ENCODE peak calls at places on chromosomes 7 and 10, in ten cellular contexts. One of them, this sample, is unnamed.

GRCh38 chr7:12647364-12648219 is 39.8 kb upstream of the ARL4A start:
- DNase-seq in stomach: peak; percentile 64
- DNase-seq in IMR-90: peak; percentile 68
- DNase-seq in GM12865: no peak
- DNase-seq in Panc1: peak; percentile 83
- DNase-seq in upper lobe of right lung: no peak
- DNase-seq in CD8-positive, alpha-beta memory T cell: no peak
- DNase-seq in astrocyte of the spinal cord: peak; percentile 62
- DNase-seq in CD4-positive, CD25-positive, alpha-beta regulatory T cell: no peak
- DNase-seq in BE2C: no peak
- DNase-seq in this sample: no peak

GRCh38 chr10:112634096-112634830 is 187.2 kb downstream of the VTI1A start:
- DNase-seq in Panc1: no peak
- DNase-seq in astrocyte of the spinal cord: no peak
- DNase-seq in BE2C: no peak
- DNase-seq in CD4-positive, CD25-positive, alpha-beta regulatory T cell: no peak
- DNase-seq in IMR-90: peak; percentile 21
- DNase-seq in CD8-positive, alpha-beta memory T cell: no peak
- DNase-seq in stomach: no peak
- DNase-seq in upper lobe of right lung: no peak
- DNase-seq in GM12865: no peak
- DNase-seq in this sample: no peak

GRCh38 chr7:51280156-51280555 is 36.5 kb downstream of the COBL start:
- DNase-seq in GM12865: no peak
- DNase-seq in astrocyte of the spinal cord: no peak
- DNase-seq in IMR-90: no peak
- DNase-seq in stomach: no peak
- DNase-seq in CD4-positive, CD25-positive, alpha-beta regulatory T cell: no peak
- DNase-seq in Panc1: no peak
- DNase-seq in BE2C: no peak
- DNase-seq in upper lobe of right lung: peak; percentile 16
- DNase-seq in CD8-positive, alpha-beta memory T cell: no peak
- DNase-seq in this sample: no peak

GRCh38 chr7:134547738-134548054 is 1.2 kb upstream of the AKR1B15 start:
- DNase-seq in BE2C: no peak
- DNase-seq in stomach: peak; percentile 78
- DNase-seq in Panc1: no peak
- DNase-seq in astrocyte of the spinal cord: peak; percentile 82
- DNase-seq in GM12865: peak; percentile 74
- DNase-seq in CD8-positive, alpha-beta memory T cell: no peak
- DNase-seq in CD4-positive, CD25-positive, alpha-beta regulatory T cell: no peak
- DNase-seq in IMR-90: peak; percentile 74
- DNase-seq in upper lobe of right lung: peak; percentile 76
- DNase-seq in this sample: no peak

GRCh38 chr7:135094472-135095237 is 53.2 kb upstream of the TMEM140 start:
- DNase-seq in astrocyte of the spinal cord: no peak
- DNase-seq in BE2C: no peak
- DNase-seq in stomach: no peak
- DNase-seq in CD8-positive, alpha-beta memory T cell: no peak
- DNase-seq in Panc1: no peak
- DNase-seq in IMR-90: no peak
- DNase-seq in GM12865: no peak
- DNase-seq in upper lobe of right lung: no peak
- DNase-seq in CD4-positive, CD25-positive, alpha-beta regulatory T cell: no peak
- DNase-seq in this sample: no peak

GRCh38 chr7:100612730-100613446 is 548 bp downstream of the MOSPD3 start:
- DNase-seq in GM12865: no peak
- DNase-seq in astrocyte of the spinal cord: peak; percentile 5
- DNase-seq in CD4-positive, CD25-positive, alpha-beta regulatory T cell: peak; percentile 46
- DNase-seq in Panc1: no peak
- DNase-seq in stomach: no peak
- DNase-seq in BE2C: no peak
- DNase-seq in IMR-90: no peak
- DNase-seq in CD8-positive, alpha-beta memory T cell: no peak
- DNase-seq in upper lobe of right lung: peak; percentile 69
- DNase-seq in this sample: no peak

GRCh38 chr7:67359900-67360299 is 363.3 kb downstream of the TYW1 start:
- DNase-seq in upper lobe of right lung: no peak
- DNase-seq in IMR-90: no peak
- DNase-seq in BE2C: no peak
- DNase-seq in GM12865: no peak
- DNase-seq in stomach: no peak
- DNase-seq in CD4-positive, CD25-positive, alpha-beta regulatory T cell: no peak
- DNase-seq in Panc1: no peak
- DNase-seq in CD8-positive, alpha-beta memory T cell: no peak
- DNase-seq in astrocyte of the spinal cord: no peak
- DNase-seq in this sample: no peak

GRCh38 chr10:106711313-106711906 is 453.1 kb downstream of the SORCS1 start:
- DNase-seq in BE2C: peak; percentile 76
- DNase-seq in upper lobe of right lung: peak; percentile 72
- DNase-seq in CD4-positive, CD25-positive, alpha-beta regulatory T cell: peak; percentile 27
- DNase-seq in IMR-90: no peak
- DNase-seq in Panc1: peak; percentile 17
- DNase-seq in astrocyte of the spinal cord: no peak
- DNase-seq in GM12865: peak; percentile 78
- DNase-seq in stomach: peak; percentile 36
- DNase-seq in CD8-positive, alpha-beta memory T cell: no peak
- DNase-seq in this sample: no peak

GRCh38 chr10:77925795-77926565 is 575 bp downstream of the DLG5 start:
- DNase-seq in Panc1: no peak
- DNase-seq in upper lobe of right lung: peak; percentile 86
- DNase-seq in stomach: peak; percentile 67
- DNase-seq in astrocyte of the spinal cord: peak; percentile 22
- DNase-seq in GM12865: peak; percentile 55
- DNase-seq in BE2C: peak; percentile 56
- DNase-seq in IMR-90: no peak
- DNase-seq in CD8-positive, alpha-beta memory T cell: peak; percentile 1
- DNase-seq in CD4-positive, CD25-positive, alpha-beta regulatory T cell: peak; percentile 8
- DNase-seq in this sample: no peak

GRCh38 chr7:99468336-99468918 is 2.5 kb upstream of the ATP5MF start:
- DNase-seq in stomach: no peak
- DNase-seq in GM12865: no peak
- DNase-seq in upper lobe of right lung: no peak
- DNase-seq in BE2C: no peak
- DNase-seq in astrocyte of the spinal cord: no peak
- DNase-seq in IMR-90: no peak
- DNase-seq in CD4-positive, CD25-positive, alpha-beta regulatory T cell: no peak
- DNase-seq in Panc1: no peak
- DNase-seq in CD8-positive, alpha-beta memory T cell: no peak
- DNase-seq in this sample: no peak

GRCh38 chr7:16881809-16882208 is at the start of gene AGR3:
- DNase-seq in GM12865: no peak
- DNase-seq in BE2C: no peak
- DNase-seq in IMR-90: no peak
- DNase-seq in CD8-positive, alpha-beta memory T cell: no peak
- DNase-seq in Panc1: no peak
- DNase-seq in CD4-positive, CD25-positive, alpha-beta regulatory T cell: no peak
- DNase-seq in upper lobe of right lung: no peak
- DNase-seq in stomach: peak; percentile 35
- DNase-seq in astrocyte of the spinal cord: no peak
- DNase-seq in this sample: no peak

DNA sequence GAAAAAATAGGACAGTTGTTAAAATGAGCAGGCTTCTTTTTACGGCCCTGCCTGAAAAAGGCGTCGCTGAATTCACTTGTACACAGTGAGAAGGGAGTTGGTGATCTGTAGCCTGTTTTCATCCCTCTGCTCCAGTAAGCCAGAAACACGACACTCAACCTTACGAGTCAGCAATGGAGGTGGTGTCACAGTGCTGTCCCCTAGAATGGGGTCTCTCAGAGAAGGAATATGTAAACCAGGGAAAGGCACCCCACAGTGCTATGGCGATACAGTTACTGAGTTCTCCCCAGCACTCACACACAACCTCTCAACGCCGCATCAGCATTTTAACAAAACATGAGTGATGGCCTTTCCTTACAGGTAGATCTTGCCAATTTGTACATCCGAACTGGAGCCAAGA is 196.4 kb downstream of the CDCA7L start:
- DNase-seq in astrocyte of the spinal cord: no peak
- DNase-seq in IMR-90: no peak
- DNase-seq in stomach: no peak
- DNase-seq in CD4-positive, CD25-positive, alpha-beta regulatory T cell: no peak
- DNase-seq in GM12865: no peak
- DNase-seq in CD8-positive, alpha-beta memory T cell: no peak
- DNase-seq in BE2C: no peak
- DNase-seq in Panc1: no peak
- DNase-seq in upper lobe of right lung: no peak
- DNase-seq in this sample: no peak
- H3K4me3 ChIP-seq in astrocyte of the spinal cord: no peak overlapping the region
- H3K4me3 ChIP-seq in IMR-90: no peak overlapping the region
- H3K4me3 ChIP-seq in stomach: no peak overlapping the region
- H3K4me3 ChIP-seq in CD4-positive, CD25-positive, alpha-beta regulatory T cell: no peak overlapping the region
- H3K4me3 ChIP-seq in GM12865: no peak overlapping the region
- H3K4me3 ChIP-seq in CD8-positive, alpha-beta memory T cell: no peak overlapping the region
- H3K4me3 ChIP-seq in BE2C: no peak overlapping the region
- H3K4me3 ChIP-seq in Panc1: no peak overlapping the region
- H3K4me3 ChIP-seq in upper lobe of right lung: no peak overlapping the region
- H3K4me3 ChIP-seq in this sample: no peak overlapping the region

DNA sequence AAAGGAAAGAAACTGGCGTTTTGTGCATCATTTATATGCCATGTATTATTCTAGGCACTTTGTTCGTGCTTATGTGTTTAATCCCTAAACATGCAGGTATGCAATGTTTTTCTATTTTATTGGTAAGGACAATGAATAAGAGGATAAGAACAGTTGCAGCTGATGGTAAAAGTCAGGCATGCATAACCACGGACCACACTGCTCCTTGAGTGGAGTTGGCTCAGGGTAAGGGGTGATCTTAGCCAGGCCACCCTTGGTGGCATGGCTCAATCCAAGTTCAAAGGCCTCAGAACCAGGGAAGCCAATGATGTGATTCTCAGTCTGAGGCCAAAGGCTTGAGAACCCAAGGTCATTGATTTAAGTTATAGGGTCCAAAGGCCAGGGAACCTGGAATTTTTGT is 1068.1 kb downstream of the NRG3 start:
- DNase-seq in GM12865: no peak
- DNase-seq in astrocyte of the spinal cord: no peak
- DNase-seq in IMR-90: no peak
- DNase-seq in BE2C: no peak
- DNase-seq in CD4-positive, CD25-positive, alpha-beta regulatory T cell: no peak
- DNase-seq in CD8-positive, alpha-beta memory T cell: no peak
- DNase-seq in upper lobe of right lung: no peak
- DNase-seq in stomach: no peak
- DNase-seq in Panc1: no peak
- DNase-seq in this sample: no peak
- H3K4me3 ChIP-seq in GM12865: no peak overlapping the region
- H3K4me3 ChIP-seq in astrocyte of the spinal cord: no peak overlapping the region
- H3K4me3 ChIP-seq in IMR-90: no peak overlapping the region
- H3K4me3 ChIP-seq in BE2C: no peak overlapping the region
- H3K4me3 ChIP-seq in CD4-positive, CD25-positive, alpha-beta regulatory T cell: no peak overlapping the region
- H3K4me3 ChIP-seq in CD8-positive, alpha-beta memory T cell: no peak overlapping the region
- H3K4me3 ChIP-seq in upper lobe of right lung: no peak overlapping the region
- H3K4me3 ChIP-seq in stomach: no peak overlapping the region
- H3K4me3 ChIP-seq in Panc1: no peak overlapping the region
- H3K4me3 ChIP-seq in this sample: no peak overlapping the region

DNA sequence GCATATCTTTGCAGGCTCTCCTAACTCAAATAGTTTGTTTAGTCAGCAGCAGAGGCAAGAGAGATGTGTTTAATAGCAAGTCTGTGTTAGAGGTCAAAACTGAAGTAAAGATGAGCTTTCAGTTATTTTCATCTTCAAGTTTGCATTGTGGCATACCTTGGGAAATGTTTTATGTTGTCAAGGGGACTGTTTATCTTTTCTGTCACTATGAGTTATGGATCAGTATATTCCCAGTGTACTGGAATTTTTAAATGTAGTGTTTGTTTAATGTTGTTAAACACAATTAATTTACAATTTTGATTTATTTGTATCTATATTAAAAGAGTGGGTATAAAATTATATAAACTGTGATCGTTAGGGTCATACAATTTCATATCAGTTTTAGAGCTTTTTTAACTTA is 169.7 kb upstream of the PPP1R3A start:
- DNase-seq in stomach: no peak
- DNase-seq in Panc1: no peak
- DNase-seq in BE2C: no peak
- DNase-seq in CD8-positive, alpha-beta memory T cell: no peak
- DNase-seq in GM12865: no peak
- DNase-seq in upper lobe of right lung: no peak
- DNase-seq in CD4-positive, CD25-positive, alpha-beta regulatory T cell: no peak
- DNase-seq in IMR-90: no peak
- DNase-seq in astrocyte of the spinal cord: no peak
- DNase-seq in this sample: no peak
- H3K4me3 ChIP-seq in stomach: peak overlapping the region; percentile 74
- H3K4me3 ChIP-seq in Panc1: no peak overlapping the region
- H3K4me3 ChIP-seq in BE2C: no peak overlapping the region
- H3K4me3 ChIP-seq in CD8-positive, alpha-beta memory T cell: no peak overlapping the region
- H3K4me3 ChIP-seq in GM12865: no peak overlapping the region
- H3K4me3 ChIP-seq in upper lobe of right lung: peak overlapping the region; percentile 59
- H3K4me3 ChIP-seq in CD4-positive, CD25-positive, alpha-beta regulatory T cell: no peak overlapping the region
- H3K4me3 ChIP-seq in IMR-90: no peak overlapping the region
- H3K4me3 ChIP-seq in astrocyte of the spinal cord: no peak overlapping the region
- H3K4me3 ChIP-seq in this sample: no peak overlapping the region

GRCh38 chr10:80468002-80468401 is 13.9 kb downstream of the TSPAN14 start:
- DNase-seq in Panc1: no peak
- DNase-seq in stomach: peak; percentile 52
- DNase-seq in GM12865: no peak
- DNase-seq in CD4-positive, CD25-positive, alpha-beta regulatory T cell: peak; percentile 77
- DNase-seq in CD8-positive, alpha-beta memory T cell: peak; percentile 39
- DNase-seq in upper lobe of right lung: peak; percentile 85
- DNase-seq in IMR-90: no peak
- DNase-seq in BE2C: peak; percentile 59
- DNase-seq in astrocyte of the spinal cord: no peak
- DNase-seq in this sample: no peak
- H3K4me3 ChIP-seq in Panc1: no peak overlapping the region
- H3K4me3 ChIP-seq in stomach: peak overlapping the region; percentile 27
- H3K4me3 ChIP-seq in GM12865: no peak overlapping the region
- H3K4me3 ChIP-seq in CD4-positive, CD25-positive, alpha-beta regulatory T cell: peak overlapping the region; percentile 93
- H3K4me3 ChIP-seq in CD8-positive, alpha-beta memory T cell: peak overlapping the region; percentile 30
- H3K4me3 ChIP-seq in upper lobe of right lung: peak overlapping the region; percentile 21
- H3K4me3 ChIP-seq in IMR-90: no peak overlapping the region
- H3K4me3 ChIP-seq in BE2C: no peak overlapping the region
- H3K4me3 ChIP-seq in astrocyte of the spinal cord: no peak overlapping the region
- H3K4me3 ChIP-seq in this sample: no peak overlapping the region

GRCh38 chr7:78218051-78218450 is 419.5 kb downstream of the PHTF2 start:
- DNase-seq in CD4-positive, CD25-positive, alpha-beta regulatory T cell: no peak
- DNase-seq in astrocyte of the spinal cord: no peak
- DNase-seq in CD8-positive, alpha-beta memory T cell: no peak
- DNase-seq in Panc1: no peak
- DNase-seq in stomach: no peak
- DNase-seq in upper lobe of right lung: no peak
- DNase-seq in IMR-90: peak; percentile 79
- DNase-seq in BE2C: no peak
- DNase-seq in GM12865: no peak
- DNase-seq in this sample: peak; percentile 95
- H3K4me3 ChIP-seq in CD4-positive, CD25-positive, alpha-beta regulatory T cell: no peak overlapping the region
- H3K4me3 ChIP-seq in astrocyte of the spinal cord: no peak overlapping the region
- H3K4me3 ChIP-seq in CD8-positive, alpha-beta memory T cell: no peak overlapping the region
- H3K4me3 ChIP-seq in Panc1: no peak overlapping the region
- H3K4me3 ChIP-seq in stomach: no peak overlapping the region
- H3K4me3 ChIP-seq in upper lobe of right lung: no peak overlapping the region
- H3K4me3 ChIP-seq in IMR-90: no peak overlapping the region
- H3K4me3 ChIP-seq in BE2C: no peak overlapping the region
- H3K4me3 ChIP-seq in GM12865: no peak overlapping the region
- H3K4me3 ChIP-seq in this sample: no peak overlapping the region

GRCh38 chr7:102872460-102872859 is 40.3 kb upstream of the LRRC17 start:
- DNase-seq in upper lobe of right lung: no peak
- DNase-seq in stomach: no peak
- DNase-seq in CD8-positive, alpha-beta memory T cell: no peak
- DNase-seq in astrocyte of the spinal cord: peak; percentile 99
- DNase-seq in GM12865: no peak
- DNase-seq in IMR-90: peak; percentile 98
- DNase-seq in Panc1: no peak
- DNase-seq in CD4-positive, CD25-positive, alpha-beta regulatory T cell: no peak
- DNase-seq in BE2C: no peak
- DNase-seq in this sample: peak; percentile 83
- H3K4me3 ChIP-seq in upper lobe of right lung: no peak overlapping the region
- H3K4me3 ChIP-seq in stomach: no peak overlapping the region
- H3K4me3 ChIP-seq in CD8-positive, alpha-beta memory T cell: no peak overlapping the region
- H3K4me3 ChIP-seq in astrocyte of the spinal cord: no peak overlapping the region
- H3K4me3 ChIP-seq in GM12865: no peak overlapping the region
- H3K4me3 ChIP-seq in IMR-90: no peak overlapping the region
- H3K4me3 ChIP-seq in Panc1: no peak overlapping the region
- H3K4me3 ChIP-seq in CD4-positive, CD25-positive, alpha-beta regulatory T cell: no peak overlapping the region
- H3K4me3 ChIP-seq in BE2C: no peak overlapping the region
- H3K4me3 ChIP-seq in this sample: no peak overlapping the region